ENCODE peak calls at places on chromosomes 7 and 10, in six cellular contexts. One of them, this sample, is unnamed.

GRCh38 chr10:66916030-66916429 is 9.8 kb upstream of the LRRTM3 start:
- DNase-seq in osteocyte: no peak
- DNase-seq in cardiac muscle cell: no peak
- DNase-seq in WTC11: no peak
- DNase-seq in uterus: no peak
- DNase-seq in fibroblast of lung: peak
- DNase-seq in this sample: no peak

GRCh38 chr7:23967949-23968599 is 258.1 kb downstream of the STK31 start:
- DNase-seq in fibroblast of lung: no peak
- DNase-seq in uterus: no peak
- DNase-seq in WTC11: no peak
- DNase-seq in cardiac muscle cell: no peak
- DNase-seq in osteocyte: no peak
- DNase-seq in this sample: no peak

GRCh38 chr10:79139124-79139835 is 70.5 kb downstream of the ZMIZ1 start:
- DNase-seq in fibroblast of lung: peak
- DNase-seq in cardiac muscle cell: peak
- DNase-seq in WTC11: no peak
- DNase-seq in osteocyte: no peak
- DNase-seq in uterus: peak
- DNase-seq in this sample: no peak

GRCh38 chr10:77763453-77764430 is 126.1 kb upstream of the KCNMA1 start:
- DNase-seq in osteocyte: no peak
- DNase-seq in WTC11: no peak
- DNase-seq in cardiac muscle cell: no peak
- DNase-seq in fibroblast of lung: no peak
- DNase-seq in uterus: no peak
- DNase-seq in this sample: no peak

GRCh38 chr7:138753611-138754010 is 44.2 kb upstream of the TMEM213 start:
- DNase-seq in cardiac muscle cell: no peak
- DNase-seq in WTC11: no peak
- DNase-seq in osteocyte: no peak
- DNase-seq in fibroblast of lung: no peak
- DNase-seq in uterus: no peak
- DNase-seq in this sample: no peak

GRCh38 chr7:4882742-4883351 is 669 bp downstream of the RADIL start:
- DNase-seq in uterus: no peak
- DNase-seq in osteocyte: no peak
- DNase-seq in cardiac muscle cell: peak
- DNase-seq in WTC11: no peak
- DNase-seq in fibroblast of lung: no peak
- DNase-seq in this sample: no peak

GRCh38 chr7:129803546-129804081 is 149.1 kb downstream of the UBE2H start:
- DNase-seq in cardiac muscle cell: no peak
- DNase-seq in uterus: no peak
- DNase-seq in WTC11: no peak
- DNase-seq in fibroblast of lung: no peak
- DNase-seq in osteocyte: no peak
- DNase-seq in this sample: no peak

GRCh38 chr7:157007470-157008066 is 2.9 kb downstream of the MNX1 start:
- DNase-seq in cardiac muscle cell: no peak
- DNase-seq in osteocyte: no peak
- DNase-seq in uterus: no peak
- DNase-seq in WTC11: no peak
- DNase-seq in fibroblast of lung: no peak
- DNase-seq in this sample: no peak

GRCh38 chr7:138565451-138566114 is 105.5 kb downstream of the TRIM24 start:
- DNase-seq in fibroblast of lung: peak
- DNase-seq in osteocyte: no peak
- DNase-seq in uterus: no peak
- DNase-seq in WTC11: peak
- DNase-seq in cardiac muscle cell: peak
- DNase-seq in this sample: no peak

DNA sequence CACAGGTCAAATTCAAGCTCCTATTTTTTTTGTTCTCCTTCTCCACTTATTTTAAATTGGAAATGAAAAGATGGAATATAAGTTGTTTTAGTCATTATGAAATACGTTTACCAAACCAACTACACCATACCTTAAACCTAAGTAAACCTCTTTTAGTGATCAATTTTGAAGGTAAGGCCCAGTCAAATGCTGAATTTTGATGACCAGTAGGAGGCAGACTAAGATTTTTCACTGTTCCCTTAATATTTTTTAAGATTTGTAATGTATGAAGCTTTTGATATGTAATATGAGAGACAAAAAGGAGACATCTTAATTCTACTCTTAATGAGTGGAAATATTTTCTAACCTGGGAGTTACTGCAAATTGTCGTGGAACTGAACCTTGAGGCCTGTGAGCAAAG is 311.6 kb downstream of the EXOC4 start:
- DNase-seq in cardiac muscle cell: no peak
- DNase-seq in osteocyte: no peak
- DNase-seq in uterus: no peak
- DNase-seq in WTC11: no peak
- DNase-seq in fibroblast of lung: no peak
- DNase-seq in this sample: no peak
- TF ChIP-seq CTCF in cardiac muscle cell: peak
- TF ChIP-seq CTCF in osteocyte: no peak
- TF ChIP-seq CTCF in uterus: no peak
- TF ChIP-seq CTCF in WTC11: no peak
- TF ChIP-seq CTCF in fibroblast of lung: no peak
- TF ChIP-seq CTCF in this sample: no peak

DNA sequence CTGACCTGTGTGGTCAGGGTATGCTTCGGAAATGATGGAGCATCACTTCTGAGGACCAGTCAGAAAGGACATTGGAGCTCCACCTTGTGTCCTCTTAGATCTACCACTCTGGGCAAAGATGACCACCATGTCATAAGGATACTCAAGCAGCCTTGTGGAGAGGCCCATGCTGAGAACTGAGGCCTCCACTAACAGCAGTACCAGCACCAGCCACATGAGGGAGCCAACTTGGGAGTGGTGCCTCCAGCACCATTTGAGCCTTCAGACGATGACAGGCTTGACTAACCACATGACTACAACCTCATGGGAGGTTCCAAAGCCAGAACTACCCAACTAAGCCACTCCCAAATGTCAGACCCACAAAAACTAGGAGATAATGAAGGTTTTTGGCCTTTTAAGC is 116.0 kb downstream of the NPTX2 start:
- DNase-seq in osteocyte: no peak
- DNase-seq in WTC11: peak
- DNase-seq in uterus: no peak
- DNase-seq in fibroblast of lung: peak
- DNase-seq in cardiac muscle cell: peak
- DNase-seq in this sample: no peak
- TF ChIP-seq CTCF in osteocyte: peak
- TF ChIP-seq CTCF in WTC11: peak
- TF ChIP-seq CTCF in uterus: no peak
- TF ChIP-seq CTCF in fibroblast of lung: peak
- TF ChIP-seq CTCF in cardiac muscle cell: peak
- TF ChIP-seq CTCF in this sample: no peak

DNA sequence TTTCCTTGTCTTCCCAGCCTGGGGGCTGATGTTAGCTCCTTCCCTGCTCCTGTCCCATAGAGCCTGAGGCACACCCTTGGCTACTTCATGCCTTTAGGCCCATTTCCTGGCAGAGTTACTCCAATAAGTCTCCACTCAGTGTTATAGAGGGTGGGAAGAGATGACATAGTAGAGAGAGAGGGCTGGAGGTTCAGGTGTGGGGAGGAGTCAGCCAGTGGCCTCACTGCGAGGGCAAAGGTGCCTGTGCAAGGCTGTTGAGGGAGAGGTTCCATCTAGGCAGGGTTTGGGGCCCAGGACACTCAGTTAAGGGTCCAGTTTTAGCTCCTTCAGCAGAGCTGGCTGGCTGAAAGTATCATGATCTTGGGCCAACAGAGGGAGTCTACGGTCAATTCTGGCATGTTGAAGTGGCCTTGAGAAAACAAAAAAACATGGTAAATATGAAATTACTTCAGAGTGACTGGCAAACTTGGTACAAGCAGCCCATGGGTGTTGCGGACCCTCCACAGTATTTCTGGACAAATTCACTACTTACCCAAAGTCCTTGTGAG is 67.9 kb downstream of the ZNF783 start:
- DNase-seq in cardiac muscle cell: no peak
- DNase-seq in uterus: no peak
- DNase-seq in fibroblast of lung: no peak
- DNase-seq in osteocyte: no peak
- DNase-seq in WTC11: no peak
- DNase-seq in this sample: no peak
- TF ChIP-seq CTCF in cardiac muscle cell: no peak
- TF ChIP-seq CTCF in uterus: no peak
- TF ChIP-seq CTCF in fibroblast of lung: no peak
- TF ChIP-seq CTCF in osteocyte: no peak
- TF ChIP-seq CTCF in WTC11: no peak
- TF ChIP-seq CTCF in this sample: no peak

GRCh38 chr10:117860823-117861222 is 185.9 kb downstream of the RAB11FIP2 start:
- DNase-seq in WTC11: no peak
- DNase-seq in uterus: no peak
- DNase-seq in fibroblast of lung: no peak
- DNase-seq in cardiac muscle cell: peak
- DNase-seq in osteocyte: no peak
- DNase-seq in this sample: no peak
- TF ChIP-seq CTCF in WTC11: peak
- TF ChIP-seq CTCF in uterus: no peak
- TF ChIP-seq CTCF in fibroblast of lung: no peak
- TF ChIP-seq CTCF in cardiac muscle cell: peak
- TF ChIP-seq CTCF in osteocyte: peak
- TF ChIP-seq CTCF in this sample: no peak

GRCh38 chr10:13099666-13100348 is at the start of gene OPTN:
- DNase-seq in cardiac muscle cell: peak
- DNase-seq in fibroblast of lung: peak
- DNase-seq in osteocyte: peak
- DNase-seq in WTC11: peak
- DNase-seq in uterus: peak
- DNase-seq in this sample: peak
- TF ChIP-seq CTCF in cardiac muscle cell: peak
- TF ChIP-seq CTCF in fibroblast of lung: peak
- TF ChIP-seq CTCF in osteocyte: peak
- TF ChIP-seq CTCF in WTC11: no peak
- TF ChIP-seq CTCF in uterus: peak
- TF ChIP-seq CTCF in this sample: no peak